ENCODE peak calls at places on chromosome 5, in seven cellular contexts. U is mammary epithelial cell, H is GM23248, N is PC-3, L is H9, J is fibroblast of lung, D is MM.1S. R is an unnamed sample. For H3K79me2, the result is how much of the 10 kb centered on the place peaks cover.

GRCh38 chr5:58235279-58235678 is 224.6 kb downstream of the PLK2 start:
- DNase-seq in J (no peak), H (peak), L (no peak), N (no peak), D (no peak), U (peak), R (no peak)

GRCh38 chr5:104088876-104089778 is 526.5 kb upstream of the NUDT12 start:
- DNase-seq in J (peak), D (no peak), U (peak), L (no peak), N (peak), H (no peak), R (no peak)

GRCh38 chr5:130198927-130199326 is 294.7 kb downstream of the CHSY3 start:
- DNase-seq in U (no peak), N (peak), H (peak), L (peak), D (peak), J (peak), R (peak)

GRCh38 chr5:73867344-73868335 is 241.6 kb downstream of the ARHGEF28 start:
- DNase-seq in H (peak), U (no peak), L (no peak), D (no peak), N (no peak), J (peak), R (no peak)

GRCh38 chr5:171750316-171750788 is 35.3 kb upstream of the SMIM23 start:
- DNase-seq in N (peak), L (peak), U (no peak), D (no peak), J (peak), H (peak), R (peak)

GRCh38 chr5:15500326-15500958 is 462 bp downstream of the FBXL7 start:
- DNase-seq in U (peak), J (peak), L (peak), N (no peak), H (peak), D (no peak), R (peak)

GRCh38 chr5:142686210-142686734 is 382 bp upstream of the FGF1 start:
- DNase-seq in H (no peak), L (no peak), U (peak), N (no peak), J (peak), D (no peak), R (peak)

GRCh38 chr5:102796014-102796413 is 40.9 kb downstream of the PAM start:
- DNase-seq in U (no peak), L (no peak), J (no peak), N (no peak), D (no peak), H (no peak), R (no peak)

GRCh38 chr5:140632366-140633080 is 452 bp downstream of the CD14 start:
- DNase-seq in N (no peak), J (peak), L (no peak), H (peak), D (peak), U (peak), R (no peak)

GRCh38 chr5:152864993-152865392 is 459.9 kb upstream of the NMUR2 start:
- DNase-seq in J (no peak), D (peak), L (no peak), U (peak), N (no peak), H (no peak), R (peak)

GRCh38 chr5:80928073-80928472 is 32.1 kb upstream of the RASGRF2 start:
- DNase-seq in J (no peak), D (no peak), H (no peak), U (no peak), N (no peak), L (no peak), R (no peak)

GRCh38 chr5:23013395-23013994 is 160.4 kb upstream of the CDH12 start:
- DNase-seq in L (no peak), N (no peak), H (no peak), D (no peak), U (peak), J (no peak), R (no peak)

GRCh38 chr5:141637693-141638419 is 1.1 kb downstream of the RELL2 start:
- DNase-seq in D (peak), U (no peak), H (peak), N (no peak), J (peak), L (peak), R (peak)

GRCh38 chr5:168269950-168270349 is 21.5 kb upstream of the WWC1 start:
- DNase-seq in U (no peak), H (no peak), N (peak), J (no peak), D (peak), L (no peak), R (peak)

GRCh38 chr5:107129051-107129450 is 541.7 kb downstream of the EFNA5 start:
- DNase-seq in J (peak), U (no peak), H (no peak), L (no peak), D (no peak), N (peak), R (no peak)

GRCh38 chr5:122775713-122776084 is 819 bp downstream of the SNX2 start:
- DNase-seq in L (no peak), J (peak), H (no peak), U (no peak), N (peak), D (no peak), R (no peak)

GRCh38 chr5:134255418-134256150 is 29.7 kb upstream of the PPP2CA start:
- DNase-seq in D (no peak), L (no peak), J (peak), N (peak), U (peak), H (peak), R (no peak)

GRCh38 chr5:9233712-9234111 is 312.2 kb downstream of the SEMA5A start:
- DNase-seq in U (no peak), H (no peak), N (no peak), D (no peak), J (peak), L (no peak), R (peak)

GRCh38 chr5:126681970-126682369 is 81.2 kb downstream of the PHAX start:
- DNase-seq in L (no peak), N (no peak), U (no peak), H (no peak), J (no peak), D (no peak), R (no peak)

GRCh38 chr5:147391781-147392180 is 118.1 kb downstream of the DPYSL3 start:
- DNase-seq in D (peak), U (peak), J (peak), L (no peak), H (peak), N (peak), R (peak)

GRCh38 chr5:136052692-136053335 is 24.0 kb downstream of the TGFBI start:
- DNase-seq in U (no peak), H (no peak), J (no peak), N (no peak), L (no peak), D (no peak), R (no peak)

DNA sequence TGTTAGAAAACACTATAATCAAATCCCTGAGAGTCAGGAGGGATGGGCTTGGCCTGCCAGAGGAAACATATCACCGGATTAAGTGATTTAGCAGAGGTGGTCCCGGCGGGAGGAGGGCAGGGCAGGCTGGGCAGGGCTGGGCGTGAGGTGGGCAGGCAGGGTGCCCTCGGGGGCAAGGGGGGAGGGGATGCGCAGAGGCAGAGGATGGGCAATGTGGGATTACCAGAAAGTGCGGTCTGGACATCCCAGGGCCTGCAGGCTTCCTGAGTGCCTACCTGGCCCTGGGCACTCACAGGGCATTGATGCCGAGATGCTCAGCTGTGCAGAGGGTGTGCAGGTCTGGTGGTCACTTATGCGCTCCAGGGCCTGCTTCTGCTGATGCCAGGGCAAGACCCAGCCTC is 115.2 kb downstream of the ADAMTS2 start:
- DNase-seq in L (peak), N (no peak), U (no peak), H (no peak), D (no peak), J (no peak), R (no peak)
- H3K79me2 ChIP-seq in L (under half), N (under half), U (under half), H (half or more), D (under half), J (under half), R (under half)

GRCh38 chr5:132489871-132490483 is 596 bp downstream of the IRF1 start:
- DNase-seq in H (peak), D (peak), L (peak), J (peak), N (peak), U (no peak), R (peak)

GRCh38 chr5:132490484-132491367 is at the start of gene IRF1:
- DNase-seq in N (peak), J (peak), U (peak), H (peak), L (peak), D (peak), R (peak)

GRCh38 chr5:132487841-132488555 is 2.6 kb downstream of the IRF1 start:
- DNase-seq in U (no peak), N (no peak), H (no peak), D (no peak), L (peak), J (no peak), R (no peak)

GRCh38 chr5:132488590-132488989 is 2.0 kb downstream of the IRF1 start:
- DNase-seq in N (peak), J (no peak), H (no peak), U (no peak), L (no peak), D (no peak), R (no peak)

GRCh38 chr5:132489051-132489770 is 1.4 kb downstream of the IRF1 start:
- DNase-seq in L (peak), H (no peak), J (no peak), N (no peak), U (no peak), D (no peak), R (no peak)
- H3K79me2 ChIP-seq in L (under half), H (under half), J (under half), N (under half), U (under half), D (half or more), R (under half)

DNA sequence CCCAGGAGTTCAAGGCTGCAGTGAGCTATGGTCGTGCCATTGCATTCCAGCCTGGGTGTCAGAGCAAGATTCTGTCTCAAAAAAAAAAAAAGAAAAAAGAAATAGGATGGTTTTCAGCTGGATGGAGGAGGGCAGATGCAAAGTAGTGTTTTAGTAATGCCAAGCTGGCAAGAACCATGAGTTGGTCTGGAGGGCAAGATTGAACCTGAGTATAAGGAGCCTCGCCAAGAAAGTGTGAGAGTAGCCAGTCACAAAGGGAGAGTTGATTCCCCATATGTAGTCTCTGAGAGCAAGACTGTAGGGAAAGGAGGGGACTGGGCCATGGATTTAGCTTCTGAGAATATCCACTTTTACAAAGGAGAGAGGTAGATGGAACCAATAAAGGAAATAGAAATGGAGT is 6.9 kb downstream of the TNFAIP8 start:
- DNase-seq in D (no peak), H (no peak), U (peak), L (no peak), N (no peak), J (no peak), R (no peak)
- H3K79me2 ChIP-seq in D (half or more), H (under half), U (half or more), L (under half), N (half or more), J (under half), R (under half)

GRCh38 chr5:622946-623522 is 10.9 kb downstream of the CEP72 start:
- DNase-seq in J (no peak), L (no peak), H (no peak), U (no peak), D (no peak), N (no peak), R (no peak)
- H3K79me2 ChIP-seq in J (under half), L (under half), H (under half), U (under half), D (under half), N (under half), R (under half)

GRCh38 chr5:16866795-16867584 is 69.1 kb downstream of the MYO10 start:
- DNase-seq in U (no peak), H (no peak), N (no peak), D (no peak), L (peak), J (peak), R (peak)
- H3K79me2 ChIP-seq in U (half or more), H (half or more), N (half or more), D (under half), L (under half), J (half or more), R (under half)

DNA sequence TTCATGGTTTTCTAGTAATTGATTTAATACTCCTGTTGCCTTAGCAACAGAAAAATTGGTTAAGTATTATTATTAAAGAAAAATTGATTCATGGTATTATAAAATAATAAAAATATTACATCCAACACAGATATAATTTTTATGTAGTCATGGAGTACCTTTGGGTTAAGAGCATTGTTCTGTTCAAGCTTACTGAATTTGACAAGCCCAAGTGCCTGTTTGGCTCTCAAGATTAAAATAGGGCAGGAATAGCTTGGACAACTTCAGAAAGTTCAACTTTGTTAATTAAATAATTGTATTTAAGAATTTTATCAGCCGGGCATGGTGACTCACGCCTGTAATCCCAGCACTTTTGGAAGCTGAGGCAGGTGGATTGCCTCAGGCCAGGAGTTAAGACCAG is 82.0 kb downstream of the NIPBL start:
- DNase-seq in D (no peak), U (no peak), J (no peak), L (no peak), N (no peak), H (no peak), R (no peak)
- H3K79me2 ChIP-seq in D (under half), U (under half), J (under half), L (under half), N (under half), H (half or more), R (under half)

DNA sequence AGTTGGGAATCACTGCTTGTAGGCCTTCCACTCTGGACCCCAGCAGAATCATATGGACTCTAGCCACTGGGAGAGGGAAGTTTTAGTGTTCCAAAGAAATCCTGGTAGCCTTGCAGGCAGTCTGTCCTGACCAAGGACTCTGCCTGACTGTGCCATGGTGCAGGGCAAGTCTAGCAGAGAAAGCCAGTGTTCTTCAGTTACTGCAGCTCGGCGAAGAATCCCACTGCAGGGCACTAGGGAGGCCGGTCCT is 20.3 kb upstream of the MATR3 start:
- DNase-seq in N (no peak), H (no peak), U (no peak), J (no peak), D (no peak), L (peak), R (peak)
- H3K79me2 ChIP-seq in N (under half), H (under half), U (under half), J (under half), D (under half), L (under half), R (under half)